ENCODE peak calls at places on chromosomes 1 and 21, in six cellular contexts. One of them, this sample, is unnamed.

GRCh38 chr1:236489710-236490377 is 33.9 kb upstream of the LGALS8 start:
- DNase-seq in cardiac muscle cell: peak
- DNase-seq in CD8-positive, alpha-beta T cell: no peak
- DNase-seq in fibroblast of lung: peak
- DNase-seq in A549: peak
- DNase-seq in keratinocyte: no peak
- DNase-seq in this sample: peak

GRCh38 chr1:154609398-154610380 is 1.7 kb upstream of the ADAR start:
- DNase-seq in cardiac muscle cell: no peak
- DNase-seq in CD8-positive, alpha-beta T cell: peak
- DNase-seq in fibroblast of lung: peak
- DNase-seq in A549: no peak
- DNase-seq in keratinocyte: peak
- DNase-seq in this sample: no peak

GRCh38 chr1:1178794-1179331 is 5.2 kb downstream of the TTLL10 start:
- DNase-seq in cardiac muscle cell: no peak
- DNase-seq in CD8-positive, alpha-beta T cell: no peak
- DNase-seq in fibroblast of lung: no peak
- DNase-seq in A549: no peak
- DNase-seq in keratinocyte: no peak
- DNase-seq in this sample: no peak

GRCh38 chr1:163875927-163876320 is 554.2 kb downstream of the NUF2 start:
- DNase-seq in cardiac muscle cell: peak
- DNase-seq in CD8-positive, alpha-beta T cell: no peak
- DNase-seq in fibroblast of lung: peak
- DNase-seq in A549: no peak
- DNase-seq in keratinocyte: no peak
- DNase-seq in this sample: no peak

GRCh38 chr1:214623430-214623829 is 20.4 kb downstream of the CENPF start:
- DNase-seq in cardiac muscle cell: no peak
- DNase-seq in CD8-positive, alpha-beta T cell: no peak
- DNase-seq in fibroblast of lung: no peak
- DNase-seq in A549: no peak
- DNase-seq in keratinocyte: peak
- DNase-seq in this sample: no peak

GRCh38 chr1:236120725-236121153 is 21.6 kb upstream of the GPR137B start:
- DNase-seq in cardiac muscle cell: no peak
- DNase-seq in CD8-positive, alpha-beta T cell: no peak
- DNase-seq in fibroblast of lung: no peak
- DNase-seq in A549: no peak
- DNase-seq in keratinocyte: no peak
- DNase-seq in this sample: no peak

GRCh38 chr1:90074555-90075315 is 79.8 kb downstream of the ZNF326 start:
- DNase-seq in cardiac muscle cell: no peak
- DNase-seq in CD8-positive, alpha-beta T cell: no peak
- DNase-seq in fibroblast of lung: peak
- DNase-seq in A549: no peak
- DNase-seq in keratinocyte: no peak
- DNase-seq in this sample: no peak

GRCh38 chr1:230048922-230049321 is 18.1 kb upstream of the GALNT2 start:
- DNase-seq in cardiac muscle cell: no peak
- DNase-seq in CD8-positive, alpha-beta T cell: no peak
- DNase-seq in fibroblast of lung: no peak
- DNase-seq in A549: no peak
- DNase-seq in keratinocyte: no peak
- DNase-seq in this sample: no peak

GRCh38 chr1:234731371-234732085 is 121.5 kb upstream of the IRF2BP2 start:
- DNase-seq in cardiac muscle cell: no peak
- DNase-seq in CD8-positive, alpha-beta T cell: no peak
- DNase-seq in fibroblast of lung: peak
- DNase-seq in A549: no peak
- DNase-seq in keratinocyte: peak
- DNase-seq in this sample: peak

GRCh38 chr1:218433744-218434143 is 88.6 kb downstream of the TGFB2 start:
- DNase-seq in cardiac muscle cell: peak
- DNase-seq in CD8-positive, alpha-beta T cell: no peak
- DNase-seq in fibroblast of lung: peak
- DNase-seq in A549: no peak
- DNase-seq in keratinocyte: no peak
- DNase-seq in this sample: no peak

GRCh38 chr1:38114231-38114630 is 67.6 kb upstream of the POU3F1 start:
- DNase-seq in cardiac muscle cell: peak
- DNase-seq in CD8-positive, alpha-beta T cell: no peak
- DNase-seq in fibroblast of lung: peak
- DNase-seq in A549: no peak
- DNase-seq in keratinocyte: no peak
- DNase-seq in this sample: no peak

GRCh38 chr1:176820292-176821056 is 344.0 kb downstream of the ASTN1 start:
- DNase-seq in cardiac muscle cell: no peak
- DNase-seq in CD8-positive, alpha-beta T cell: no peak
- DNase-seq in fibroblast of lung: no peak
- DNase-seq in A549: no peak
- DNase-seq in keratinocyte: no peak
- DNase-seq in this sample: no peak

GRCh38 chr1:29485096-29485925 is 249.0 kb downstream of the PTPRU start:
- DNase-seq in cardiac muscle cell: no peak
- DNase-seq in CD8-positive, alpha-beta T cell: no peak
- DNase-seq in fibroblast of lung: no peak
- DNase-seq in A549: no peak
- DNase-seq in keratinocyte: no peak
- DNase-seq in this sample: no peak

GRCh38 chr1:174701565-174701964 is 253.8 kb downstream of the GPR52 start:
- DNase-seq in cardiac muscle cell: no peak
- DNase-seq in CD8-positive, alpha-beta T cell: no peak
- DNase-seq in fibroblast of lung: no peak
- DNase-seq in A549: no peak
- DNase-seq in keratinocyte: no peak
- DNase-seq in this sample: no peak

GRCh38 chr1:31196685-31197084 is 43.0 kb downstream of the NKAIN1 start:
- DNase-seq in cardiac muscle cell: peak
- DNase-seq in CD8-positive, alpha-beta T cell: no peak
- DNase-seq in fibroblast of lung: peak
- DNase-seq in A549: no peak
- DNase-seq in keratinocyte: no peak
- DNase-seq in this sample: peak

GRCh38 chr1:58607391-58607790 is 30.3 kb upstream of the TACSTD2 start:
- DNase-seq in cardiac muscle cell: no peak
- DNase-seq in CD8-positive, alpha-beta T cell: no peak
- DNase-seq in fibroblast of lung: peak
- DNase-seq in A549: no peak
- DNase-seq in keratinocyte: no peak
- DNase-seq in this sample: no peak

GRCh38 chr1:83976920-83977319 is 22.0 kb downstream of the TTLL7 start:
- DNase-seq in cardiac muscle cell: no peak
- DNase-seq in CD8-positive, alpha-beta T cell: no peak
- DNase-seq in fibroblast of lung: no peak
- DNase-seq in A549: no peak
- DNase-seq in keratinocyte: no peak
- DNase-seq in this sample: no peak

GRCh38 chr1:24344090-24344742 is 25.1 kb downstream of the GRHL3 start:
- DNase-seq in cardiac muscle cell: no peak
- DNase-seq in CD8-positive, alpha-beta T cell: no peak
- DNase-seq in fibroblast of lung: no peak
- DNase-seq in A549: no peak
- DNase-seq in keratinocyte: no peak
- DNase-seq in this sample: no peak

GRCh38 chr1:151289080-151289935 is 7.2 kb downstream of the ZNF687 start:
- DNase-seq in cardiac muscle cell: no peak
- DNase-seq in CD8-positive, alpha-beta T cell: no peak
- DNase-seq in fibroblast of lung: no peak
- DNase-seq in A549: no peak
- DNase-seq in keratinocyte: no peak
- DNase-seq in this sample: no peak

GRCh38 chr1:223733898-223734852 is 21.8 kb downstream of the CAPN2 start:
- DNase-seq in cardiac muscle cell: no peak
- DNase-seq in CD8-positive, alpha-beta T cell: no peak
- DNase-seq in fibroblast of lung: no peak
- DNase-seq in A549: no peak
- DNase-seq in keratinocyte: no peak
- DNase-seq in this sample: no peak
- H3K27ac ChIP-seq in cardiac muscle cell: no peak
- H3K27ac ChIP-seq in CD8-positive, alpha-beta T cell: no peak
- H3K27ac ChIP-seq in fibroblast of lung: no peak
- H3K27ac ChIP-seq in A549: peak
- H3K27ac ChIP-seq in keratinocyte: no peak
- H3K27ac ChIP-seq in this sample: peak

GRCh38 chr1:23108918-23109533 is 59.6 kb downstream of the LUZP1 start:
- DNase-seq in cardiac muscle cell: no peak
- DNase-seq in CD8-positive, alpha-beta T cell: no peak
- DNase-seq in fibroblast of lung: no peak
- DNase-seq in A549: no peak
- DNase-seq in keratinocyte: no peak
- DNase-seq in this sample: no peak
- H3K27ac ChIP-seq in cardiac muscle cell: no peak
- H3K27ac ChIP-seq in CD8-positive, alpha-beta T cell: no peak
- H3K27ac ChIP-seq in fibroblast of lung: no peak
- H3K27ac ChIP-seq in A549: no peak
- H3K27ac ChIP-seq in keratinocyte: no peak
- H3K27ac ChIP-seq in this sample: peak

GRCh38 chr1:204478921-204479320 is 15.7 kb downstream of the PIK3C2B start:
- DNase-seq in cardiac muscle cell: no peak
- DNase-seq in CD8-positive, alpha-beta T cell: no peak
- DNase-seq in fibroblast of lung: no peak
- DNase-seq in A549: no peak
- DNase-seq in keratinocyte: no peak
- DNase-seq in this sample: no peak
- H3K27ac ChIP-seq in cardiac muscle cell: no peak
- H3K27ac ChIP-seq in CD8-positive, alpha-beta T cell: no peak
- H3K27ac ChIP-seq in fibroblast of lung: no peak
- H3K27ac ChIP-seq in A549: no peak
- H3K27ac ChIP-seq in keratinocyte: no peak
- H3K27ac ChIP-seq in this sample: peak

GRCh38 chr1:119006406-119007279 is 18.5 kb upstream of the TBX15 start:
- DNase-seq in cardiac muscle cell: peak
- DNase-seq in CD8-positive, alpha-beta T cell: no peak
- DNase-seq in fibroblast of lung: no peak
- DNase-seq in A549: no peak
- DNase-seq in keratinocyte: no peak
- DNase-seq in this sample: no peak

GRCh38 chr1:119008483-119009299 is 20.5 kb upstream of the TBX15 start:
- DNase-seq in cardiac muscle cell: peak
- DNase-seq in CD8-positive, alpha-beta T cell: no peak
- DNase-seq in fibroblast of lung: peak
- DNase-seq in A549: peak
- DNase-seq in keratinocyte: no peak
- DNase-seq in this sample: no peak

GRCh38 chr1:119009300-119009660 is 21.1 kb upstream of the TBX15 start:
- DNase-seq in cardiac muscle cell: no peak
- DNase-seq in CD8-positive, alpha-beta T cell: no peak
- DNase-seq in fibroblast of lung: no peak
- DNase-seq in A549: no peak
- DNase-seq in keratinocyte: no peak
- DNase-seq in this sample: no peak

GRCh38 chr1:119007343-119007671 is 19.2 kb upstream of the TBX15 start:
- DNase-seq in cardiac muscle cell: no peak
- DNase-seq in CD8-positive, alpha-beta T cell: no peak
- DNase-seq in fibroblast of lung: no peak
- DNase-seq in A549: no peak
- DNase-seq in keratinocyte: no peak
- DNase-seq in this sample: no peak

GRCh38 chr1:119007672-119008482 is 19.7 kb upstream of the TBX15 start:
- DNase-seq in cardiac muscle cell: peak
- DNase-seq in CD8-positive, alpha-beta T cell: no peak
- DNase-seq in fibroblast of lung: no peak
- DNase-seq in A549: no peak
- DNase-seq in keratinocyte: no peak
- DNase-seq in this sample: no peak
- H3K27ac ChIP-seq in cardiac muscle cell: no peak
- H3K27ac ChIP-seq in CD8-positive, alpha-beta T cell: no peak
- H3K27ac ChIP-seq in fibroblast of lung: no peak
- H3K27ac ChIP-seq in A549: no peak
- H3K27ac ChIP-seq in keratinocyte: no peak
- H3K27ac ChIP-seq in this sample: no peak

GRCh38 chr21:45510466-45510955 is 31.7 kb downstream of the SLC19A1 start:
- DNase-seq in cardiac muscle cell: no peak
- DNase-seq in CD8-positive, alpha-beta T cell: no peak
- DNase-seq in fibroblast of lung: no peak
- DNase-seq in A549: no peak
- DNase-seq in keratinocyte: no peak
- DNase-seq in this sample: no peak

GRCh38 chr21:45509566-45510465 is 32.4 kb downstream of the SLC19A1 start:
- DNase-seq in cardiac muscle cell: no peak
- DNase-seq in CD8-positive, alpha-beta T cell: no peak
- DNase-seq in fibroblast of lung: no peak
- DNase-seq in A549: no peak
- DNase-seq in keratinocyte: no peak
- DNase-seq in this sample: no peak

GRCh38 chr21:45507523-45507875 is 34.7 kb downstream of the SLC19A1 start:
- DNase-seq in cardiac muscle cell: no peak
- DNase-seq in CD8-positive, alpha-beta T cell: no peak
- DNase-seq in fibroblast of lung: no peak
- DNase-seq in A549: no peak
- DNase-seq in keratinocyte: no peak
- DNase-seq in this sample: no peak

GRCh38 chr21:45507888-45508508 is 34.2 kb downstream of the SLC19A1 start:
- DNase-seq in cardiac muscle cell: no peak
- DNase-seq in CD8-positive, alpha-beta T cell: no peak
- DNase-seq in fibroblast of lung: no peak
- DNase-seq in A549: no peak
- DNase-seq in keratinocyte: no peak
- DNase-seq in this sample: no peak

GRCh38 chr21:45508607-45509565 is 33.4 kb downstream of the SLC19A1 start:
- DNase-seq in cardiac muscle cell: no peak
- DNase-seq in CD8-positive, alpha-beta T cell: no peak
- DNase-seq in fibroblast of lung: no peak
- DNase-seq in A549: no peak
- DNase-seq in keratinocyte: no peak
- DNase-seq in this sample: no peak
- H3K27ac ChIP-seq in cardiac muscle cell: peak
- H3K27ac ChIP-seq in CD8-positive, alpha-beta T cell: no peak
- H3K27ac ChIP-seq in fibroblast of lung: no peak
- H3K27ac ChIP-seq in A549: no peak
- H3K27ac ChIP-seq in keratinocyte: no peak
- H3K27ac ChIP-seq in this sample: no peak

GRCh38 chr1:212415107-212415841 is 588 bp upstream of the PACC1 start:
- DNase-seq in cardiac muscle cell: no peak
- DNase-seq in CD8-positive, alpha-beta T cell: no peak
- DNase-seq in fibroblast of lung: no peak
- DNase-seq in A549: no peak
- DNase-seq in keratinocyte: no peak
- DNase-seq in this sample: no peak
- H3K27ac ChIP-seq in cardiac muscle cell: peak
- H3K27ac ChIP-seq in CD8-positive, alpha-beta T cell: peak
- H3K27ac ChIP-seq in fibroblast of lung: no peak
- H3K27ac ChIP-seq in A549: peak
- H3K27ac ChIP-seq in keratinocyte: no peak
- H3K27ac ChIP-seq in this sample: no peak

GRCh38 chr1:50665413-50665812 is 242.2 kb upstream of the DMRTA2 start:
- DNase-seq in cardiac muscle cell: no peak
- DNase-seq in CD8-positive, alpha-beta T cell: no peak
- DNase-seq in fibroblast of lung: no peak
- DNase-seq in A549: no peak
- DNase-seq in keratinocyte: no peak
- DNase-seq in this sample: no peak
- H3K27ac ChIP-seq in cardiac muscle cell: no peak
- H3K27ac ChIP-seq in CD8-positive, alpha-beta T cell: no peak
- H3K27ac ChIP-seq in fibroblast of lung: no peak
- H3K27ac ChIP-seq in A549: no peak
- H3K27ac ChIP-seq in keratinocyte: no peak
- H3K27ac ChIP-seq in this sample: no peak